ENCODE peak calls at places on chromosomes 1 and 21, in ten cellular contexts. W is uterus; K is PC-9; L is pancreas; D is thoracic aorta; H is CD8-positive, alpha-beta T cell; Z is left ventricle myocardium inferior; I is heart right ventricle; J is sigmoid colon; T is right atrium auricular region. F is an unnamed sample.

GRCh38 chr1:54199765-54200518 is at the start of the genes CYB5RL and MRPL37:
- DNase-seq in W (peak; percentile 95), K (peak; percentile 94), L (peak; percentile 90), D (peak; percentile 80), H (peak; percentile 89), Z (peak; percentile 87), I (peak; percentile 98), J (peak; percentile 96), T (peak; percentile 93), F (peak; percentile 100)

GRCh38 chr1:230382060-230382491 is 44.1 kb downstream of the PGBD5 start:
- DNase-seq in W (no peak), K (no peak), L (no peak), D (no peak), H (no peak), Z (no peak), I (no peak), J (no peak), T (no peak), F (no peak)

GRCh38 chr21:25465263-25465662 is 142.0 kb downstream of the MRPL39 start:
- DNase-seq in W (no peak), K (no peak), L (no peak), D (no peak), H (no peak), Z (no peak), I (no peak), J (no peak), T (no peak), F (no peak)

GRCh38 chr21:17513214-17514123 is 626 bp downstream of the CXADR start:
- DNase-seq in W (peak; percentile 23), K (no peak), L (peak; percentile 65), D (no peak), H (peak; percentile 52), Z (no peak), I (no peak), J (no peak), T (no peak), F (peak; percentile 22)

GRCh38 chr21:38386967-38387366 is 111.3 kb downstream of the ERG start:
- DNase-seq in W (no peak), K (no peak), L (no peak), D (no peak), H (no peak), Z (no peak), I (no peak), J (no peak), T (no peak), F (no peak)

GRCh38 chr1:28756846-28757245 is 20.1 kb downstream of the YTHDF2 start:
- DNase-seq in W (no peak), K (no peak), L (no peak), D (no peak), H (peak; percentile 36), Z (no peak), I (no peak), J (no peak), T (no peak), F (no peak)

GRCh38 chr1:178126261-178126660 is 32.4 kb downstream of the RASAL2 start:
- DNase-seq in W (no peak), K (no peak), L (no peak), D (no peak), H (no peak), Z (no peak), I (no peak), J (no peak), T (no peak), F (no peak)

GRCh38 chr21:39153373-39153772 is 29.9 kb downstream of the PSMG1 start:
- DNase-seq in W (no peak), K (no peak), L (no peak), D (no peak), H (no peak), Z (no peak), I (no peak), J (no peak), T (no peak), F (peak; percentile 25)

GRCh38 chr1:165354739-165355138 is 1.8 kb downstream of the LMX1A start:
- DNase-seq in W (no peak), K (no peak), L (no peak), D (no peak), H (no peak), Z (no peak), I (no peak), J (no peak), T (no peak), F (no peak)

GRCh38 chr1:165352109-165352441 is 4.4 kb downstream of the LMX1A start:
- DNase-seq in W (no peak), K (no peak), L (no peak), D (no peak), H (no peak), Z (no peak), I (no peak), J (no peak), T (no peak), F (no peak)

GRCh38 chr1:165353731-165354671 is 2.5 kb downstream of the LMX1A start:
- DNase-seq in W (no peak), K (no peak), L (no peak), D (no peak), H (no peak), Z (no peak), I (no peak), J (no peak), T (no peak), F (no peak)

GRCh38 chr1:165350861-165351260 is 5.7 kb downstream of the LMX1A start:
- DNase-seq in W (no peak), K (no peak), L (no peak), D (no peak), H (no peak), Z (no peak), I (no peak), J (no peak), T (no peak), F (no peak)

DNA sequence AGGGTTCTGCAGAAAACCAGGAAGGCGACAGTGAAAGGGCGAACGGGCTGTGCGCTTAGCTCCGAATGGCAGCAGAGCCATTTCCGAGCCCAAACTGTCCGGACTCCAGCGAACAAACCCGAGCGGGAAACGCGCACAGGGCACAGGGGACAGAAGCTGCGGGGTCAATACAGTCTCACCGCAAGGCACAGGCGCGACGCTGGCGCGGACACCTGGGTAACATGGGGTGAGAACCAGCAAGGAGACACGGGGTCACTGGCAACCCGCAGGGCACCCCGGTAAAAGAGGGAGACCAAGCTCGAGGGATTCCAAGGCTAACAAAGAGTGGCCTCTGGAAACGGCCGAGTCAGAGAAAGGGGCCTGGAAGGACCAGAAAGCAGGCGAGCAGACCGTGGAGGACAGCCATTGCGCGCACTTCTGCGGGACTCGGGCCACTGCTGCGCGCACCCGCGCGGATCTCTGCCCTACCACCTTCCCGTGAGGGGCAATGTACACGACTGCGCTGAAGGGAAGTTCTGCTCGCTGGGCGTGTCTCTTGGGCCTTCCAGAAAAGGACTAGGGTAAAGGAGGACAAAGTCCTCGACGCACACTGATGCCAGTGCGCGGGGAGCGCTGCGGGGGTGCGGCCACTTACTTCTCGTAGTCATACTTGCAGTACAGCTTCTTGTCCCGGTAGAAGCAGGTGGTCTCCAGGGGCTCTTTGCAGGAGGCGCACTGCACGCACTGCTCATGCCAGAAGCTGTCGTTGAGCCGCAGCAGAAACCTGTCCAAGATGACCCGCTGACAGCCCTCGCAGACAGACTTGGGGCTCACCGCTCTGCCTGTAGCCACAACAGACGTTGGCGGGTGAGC is 3.8 kb downstream of the LMX1A start:
- DNase-seq in W (no peak), K (no peak), L (no peak), D (no peak), H (no peak), Z (no peak), I (no peak), J (no peak), T (no peak), F (no peak)
- H3K27ac ChIP-seq in W (no peak overlapping the region), K (no peak overlapping the region), L (no peak overlapping the region), D (no peak overlapping the region), H (no peak overlapping the region), Z (no peak overlapping the region), I (no peak overlapping the region), J (no peak overlapping the region), T (no peak overlapping the region), F (no peak overlapping the region)

DNA sequence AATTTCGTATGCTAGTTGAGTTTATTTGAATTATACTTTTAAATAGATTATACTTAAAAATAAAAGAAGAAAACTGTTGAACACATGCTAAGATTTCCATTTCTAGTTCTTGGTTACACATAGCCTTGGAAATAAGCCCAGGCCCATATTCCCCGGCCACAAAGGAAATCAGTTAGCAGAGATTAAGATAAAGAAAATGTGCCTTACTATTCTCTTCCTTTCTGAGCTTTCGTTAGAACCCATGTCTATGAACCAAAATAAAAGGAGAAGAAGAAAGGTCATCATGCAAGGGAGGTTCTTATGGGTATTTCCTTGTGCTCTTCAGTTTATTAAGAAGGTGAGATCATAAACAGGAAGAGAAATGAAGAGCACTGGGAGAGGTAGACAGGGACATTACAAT is 32.3 kb upstream of the CRP start:
- DNase-seq in W (no peak), K (no peak), L (no peak), D (no peak), H (no peak), Z (no peak), I (no peak), J (no peak), T (no peak), F (no peak)
- TF ChIP-seq CTCF in W (no peak), K (no peak), L (no peak), D (no peak), H (no peak), Z (no peak), I (no peak), J (no peak), T (no peak), F (no peak)

DNA sequence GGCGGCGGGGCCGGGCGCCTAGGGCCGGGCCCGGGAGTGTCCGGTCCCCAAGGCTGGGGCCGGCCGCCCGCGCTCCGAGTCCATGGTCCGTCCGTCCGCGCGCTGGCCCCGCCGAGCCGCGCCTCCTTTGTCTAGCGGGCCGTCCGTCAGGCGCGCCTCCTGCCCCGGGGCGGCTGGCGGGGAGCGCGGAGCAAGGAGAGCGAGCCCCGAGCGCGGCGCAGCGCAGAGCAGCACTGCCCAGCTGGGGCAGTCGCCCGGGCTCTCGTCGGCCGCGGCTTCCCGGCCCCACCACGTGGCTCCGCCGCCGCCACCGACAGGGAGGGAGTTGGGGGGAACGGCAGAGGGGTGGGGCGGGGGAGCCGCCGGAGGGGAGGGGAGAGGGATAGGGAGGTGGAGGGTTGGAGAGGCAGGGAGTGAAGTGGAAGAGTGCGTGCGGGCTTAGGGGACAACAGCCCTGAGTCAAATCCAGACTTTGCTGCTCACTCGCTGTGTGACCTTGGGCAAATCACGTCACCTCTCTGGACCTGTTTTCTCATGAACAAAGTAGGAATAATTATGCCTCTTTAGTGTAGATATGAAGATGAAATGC is at the start of gene NKAIN1:
- DNase-seq in W (no peak), K (no peak), L (peak; percentile 31), D (no peak), H (no peak), Z (no peak), I (no peak), J (peak; percentile 33), T (no peak), F (peak; percentile 28)
- H3K27ac ChIP-seq in W (no peak within 1 kb of the TSS), K (no peak within 1 kb of the TSS), L (no peak within 1 kb of the TSS), D (no peak within 1 kb of the TSS), H (no peak within 1 kb of the TSS), Z (no peak within 1 kb of the TSS), I (no peak within 1 kb of the TSS), J (no peak within 1 kb of the TSS), T (no peak within 1 kb of the TSS), F (no peak within 1 kb of the TSS)

GRCh38 chr1:220813013-220813412 is 26.3 kb downstream of the MTARC1 start:
- DNase-seq in W (no peak), K (no peak), L (no peak), D (no peak), H (no peak), Z (no peak), I (no peak), J (no peak), T (no peak), F (no peak)
- TF ChIP-seq CTCF in W (no peak), K (no peak), L (no peak), D (no peak), H (no peak), Z (no peak), I (no peak), J (no peak), T (no peak), F (no peak)

GRCh38 chr1:215052656-215053055 is 29.9 kb upstream of the KCNK2 start:
- DNase-seq in W (no peak), K (no peak), L (no peak), D (no peak), H (no peak), Z (no peak), I (no peak), J (no peak), T (no peak), F (no peak)
- H3K27ac ChIP-seq in W (no peak overlapping the region), K (no peak overlapping the region), L (no peak overlapping the region), D (no peak overlapping the region), H (no peak overlapping the region), Z (no peak overlapping the region), I (no peak overlapping the region), J (no peak overlapping the region), T (no peak overlapping the region), F (no peak overlapping the region)

F was measured in RWPE1.